ENCODE peak calls at places on chromosomes 11 and 22, in ten cellular contexts. One of them, this sample, is unnamed.

GRCh38 chr11:127950162-127950561 is 637.2 kb downstream of the ETS1 start:
- DNase-seq in H4: no peak
- DNase-seq in adipocyte: no peak
- DNase-seq in CD4-positive, alpha-beta T cell: no peak
- DNase-seq in RWPE1: no peak
- DNase-seq in C1 segment of cervical spinal cord: no peak
- DNase-seq in WTC11: no peak
- DNase-seq in NCI-H146: no peak
- DNase-seq in endodermal cell: no peak
- DNase-seq in anterior cingulate cortex: no peak
- DNase-seq in this sample: no peak

GRCh38 chr11:34356130-34356529 is 1.7 kb downstream of the ABTB2 start:
- DNase-seq in endodermal cell: peak; percentile 69
- DNase-seq in CD4-positive, alpha-beta T cell: no peak
- DNase-seq in adipocyte: no peak
- DNase-seq in WTC11: peak; percentile 17
- DNase-seq in NCI-H146: no peak
- DNase-seq in C1 segment of cervical spinal cord: no peak
- DNase-seq in anterior cingulate cortex: no peak
- DNase-seq in H4: no peak
- DNase-seq in RWPE1: no peak
- DNase-seq in this sample: no peak

GRCh38 chr11:19903620-19904069 is 191.0 kb downstream of the NAV2 start:
- DNase-seq in H4: peak; percentile 76
- DNase-seq in adipocyte: peak; percentile 95
- DNase-seq in NCI-H146: peak; percentile 74
- DNase-seq in C1 segment of cervical spinal cord: peak; percentile 53
- DNase-seq in RWPE1: peak; percentile 65
- DNase-seq in endodermal cell: peak; percentile 94
- DNase-seq in CD4-positive, alpha-beta T cell: no peak
- DNase-seq in anterior cingulate cortex: peak; percentile 55
- DNase-seq in WTC11: peak; percentile 85
- DNase-seq in this sample: peak; percentile 84

GRCh38 chr11:132910016-132910760 is 622.1 kb downstream of the OPCML start:
- DNase-seq in NCI-H146: no peak
- DNase-seq in RWPE1: no peak
- DNase-seq in WTC11: peak; percentile 25
- DNase-seq in anterior cingulate cortex: no peak
- DNase-seq in C1 segment of cervical spinal cord: no peak
- DNase-seq in adipocyte: no peak
- DNase-seq in CD4-positive, alpha-beta T cell: no peak
- DNase-seq in H4: no peak
- DNase-seq in endodermal cell: peak; percentile 55
- DNase-seq in this sample: no peak

GRCh38 chr11:58845342-58845741 is 838 bp upstream of the GLYATL2 start:
- DNase-seq in CD4-positive, alpha-beta T cell: no peak
- DNase-seq in WTC11: no peak
- DNase-seq in C1 segment of cervical spinal cord: no peak
- DNase-seq in endodermal cell: no peak
- DNase-seq in anterior cingulate cortex: no peak
- DNase-seq in adipocyte: no peak
- DNase-seq in H4: no peak
- DNase-seq in RWPE1: no peak
- DNase-seq in NCI-H146: no peak
- DNase-seq in this sample: no peak

GRCh38 chr11:81839016-81839415 is 894.6 kb downstream of the FAM181B start:
- DNase-seq in C1 segment of cervical spinal cord: no peak
- DNase-seq in adipocyte: no peak
- DNase-seq in anterior cingulate cortex: no peak
- DNase-seq in NCI-H146: no peak
- DNase-seq in CD4-positive, alpha-beta T cell: no peak
- DNase-seq in WTC11: no peak
- DNase-seq in endodermal cell: no peak
- DNase-seq in H4: no peak
- DNase-seq in RWPE1: no peak
- DNase-seq in this sample: no peak

GRCh38 chr11:44943118-44943517 is 7.6 kb downstream of the TP53I11 start:
- DNase-seq in RWPE1: no peak
- DNase-seq in WTC11: no peak
- DNase-seq in adipocyte: no peak
- DNase-seq in endodermal cell: no peak
- DNase-seq in CD4-positive, alpha-beta T cell: no peak
- DNase-seq in H4: no peak
- DNase-seq in anterior cingulate cortex: no peak
- DNase-seq in C1 segment of cervical spinal cord: peak; percentile 9
- DNase-seq in NCI-H146: peak; percentile 62
- DNase-seq in this sample: no peak

GRCh38 chr22:39785232-39785631 is 108.3 kb downstream of the ENTHD1 start:
- DNase-seq in adipocyte: no peak
- DNase-seq in C1 segment of cervical spinal cord: no peak
- DNase-seq in RWPE1: no peak
- DNase-seq in H4: no peak
- DNase-seq in anterior cingulate cortex: no peak
- DNase-seq in endodermal cell: no peak
- DNase-seq in WTC11: no peak
- DNase-seq in NCI-H146: no peak
- DNase-seq in CD4-positive, alpha-beta T cell: no peak
- DNase-seq in this sample: no peak

GRCh38 chr22:17258015-17258827 is 39.0 kb upstream of the ADA2 start:
- DNase-seq in H4: peak; percentile 72
- DNase-seq in RWPE1: peak; percentile 15
- DNase-seq in WTC11: peak; percentile 76
- DNase-seq in CD4-positive, alpha-beta T cell: peak; percentile 59
- DNase-seq in NCI-H146: peak; percentile 92
- DNase-seq in anterior cingulate cortex: peak; percentile 41
- DNase-seq in endodermal cell: peak; percentile 91
- DNase-seq in adipocyte: no peak
- DNase-seq in C1 segment of cervical spinal cord: peak; percentile 19
- DNase-seq in this sample: peak; percentile 15

GRCh38 chr11:102874842-102875241 is at the start of gene MMP12:
- DNase-seq in endodermal cell: no peak
- DNase-seq in C1 segment of cervical spinal cord: no peak
- DNase-seq in RWPE1: no peak
- DNase-seq in adipocyte: no peak
- DNase-seq in H4: no peak
- DNase-seq in WTC11: no peak
- DNase-seq in anterior cingulate cortex: no peak
- DNase-seq in NCI-H146: no peak
- DNase-seq in CD4-positive, alpha-beta T cell: no peak
- DNase-seq in this sample: peak; percentile 39

GRCh38 chr22:31944700-31945477 is 554 bp downstream of the YWHAH start:
- DNase-seq in endodermal cell: peak; percentile 76
- DNase-seq in adipocyte: peak; percentile 62
- DNase-seq in NCI-H146: peak; percentile 60
- DNase-seq in RWPE1: peak; percentile 20
- DNase-seq in H4: no peak
- DNase-seq in CD4-positive, alpha-beta T cell: no peak
- DNase-seq in WTC11: peak; percentile 48
- DNase-seq in C1 segment of cervical spinal cord: peak; percentile 63
- DNase-seq in anterior cingulate cortex: no peak
- DNase-seq in this sample: peak; percentile 60

GRCh38 chr22:50302041-50302541 is 5.4 kb downstream of the PLXNB2 start:
- DNase-seq in WTC11: no peak
- DNase-seq in adipocyte: peak; percentile 66
- DNase-seq in CD4-positive, alpha-beta T cell: no peak
- DNase-seq in RWPE1: no peak
- DNase-seq in anterior cingulate cortex: no peak
- DNase-seq in C1 segment of cervical spinal cord: no peak
- DNase-seq in H4: no peak
- DNase-seq in endodermal cell: no peak
- DNase-seq in NCI-H146: no peak
- DNase-seq in this sample: peak; percentile 78

GRCh38 chr22:19801340-19802000 is 40.9 kb downstream of the TBX1 start:
- DNase-seq in adipocyte: no peak
- DNase-seq in RWPE1: no peak
- DNase-seq in endodermal cell: no peak
- DNase-seq in anterior cingulate cortex: no peak
- DNase-seq in H4: no peak
- DNase-seq in NCI-H146: no peak
- DNase-seq in C1 segment of cervical spinal cord: no peak
- DNase-seq in CD4-positive, alpha-beta T cell: no peak
- DNase-seq in WTC11: no peak
- DNase-seq in this sample: peak; percentile 28

GRCh38 chr11:103851166-103851651 is 185.2 kb upstream of the DDI1 start:
- DNase-seq in C1 segment of cervical spinal cord: no peak
- DNase-seq in RWPE1: no peak
- DNase-seq in endodermal cell: no peak
- DNase-seq in CD4-positive, alpha-beta T cell: no peak
- DNase-seq in anterior cingulate cortex: no peak
- DNase-seq in adipocyte: peak; percentile 46
- DNase-seq in H4: peak; percentile 36
- DNase-seq in NCI-H146: no peak
- DNase-seq in WTC11: no peak
- DNase-seq in this sample: peak; percentile 36

GRCh38 chr11:13009921-13010736 is 1.0 kb downstream of the RASSF10 start:
- DNase-seq in C1 segment of cervical spinal cord: no peak
- DNase-seq in WTC11: peak; percentile 62
- DNase-seq in RWPE1: peak; percentile 24
- DNase-seq in CD4-positive, alpha-beta T cell: no peak
- DNase-seq in NCI-H146: peak; percentile 46
- DNase-seq in anterior cingulate cortex: no peak
- DNase-seq in adipocyte: peak; percentile 11
- DNase-seq in endodermal cell: peak; percentile 87
- DNase-seq in H4: no peak
- DNase-seq in this sample: peak; percentile 51